ENCODE peak calls at places on chromosome 6, in four cellular contexts. H is fibroblast of pulmonary artery, N is EH, D is HTR-8/SVneo. B is an unnamed sample.

GRCh38 chr6:98843274-98844243 is 9.2 kb downstream of the POU3F2 start:
- DNase-seq in D (no peak), H (no peak), N (no peak), B (peak)

GRCh38 chr6:24990944-24991747 is 55.4 kb upstream of the RIPOR2 start:
- DNase-seq in D (no peak), H (no peak), N (no peak), B (no peak)

GRCh38 chr6:105985098-105985815 is 100.9 kb upstream of the PRDM1 start:
- DNase-seq in H (no peak), D (no peak), N (no peak), B (no peak)

GRCh38 chr6:113994934-113995342 is 24.0 kb upstream of the HDAC2 start:
- DNase-seq in D (peak), H (peak), N (peak), B (peak)

GRCh38 chr6:139987091-139987490 is 612.6 kb upstream of the CITED2 start:
- DNase-seq in H (no peak), D (no peak), N (peak), B (no peak)

GRCh38 chr6:157952751-157953479 is 28.7 kb upstream of the SYNJ2 start:
- DNase-seq in D (no peak), H (no peak), N (peak), B (no peak)

GRCh38 chr6:169097336-169098052 is 156.2 kb downstream of the THBS2 start:
- DNase-seq in H (peak), N (peak), D (peak), B (no peak)

GRCh38 chr6:167306401-167306998 is 15.4 kb downstream of the UNC93A start:
- DNase-seq in D (peak), N (no peak), H (no peak), B (no peak)

GRCh38 chr6:138104618-138105213 is 2.5 kb downstream of the PERP start:
- DNase-seq in H (no peak), N (no peak), D (no peak), B (no peak)

GRCh38 chr6:142359271-142359960 is 57.6 kb downstream of the ADGRG6 start:
- DNase-seq in D (no peak), H (no peak), N (peak), B (no peak)

GRCh38 chr6:38065734-38066133 is 246.2 kb downstream of the ZFAND3 start:
- DNase-seq in H (no peak), D (no peak), N (no peak), B (no peak)

GRCh38 chr6:30163918-30164654 is 740 bp downstream of the TRIM15 start:
- DNase-seq in N (no peak), D (no peak), H (no peak), B (no peak)

GRCh38 chr6:163728442-163729126 is 314.1 kb downstream of the QKI start:
- DNase-seq in H (no peak), D (no peak), N (no peak), B (no peak)

GRCh38 chr6:143843689-143844405 is 709 bp downstream of the LTV1 start:
- DNase-seq in D (no peak), N (peak), H (peak), B (no peak)

GRCh38 chr6:8633762-8634161 is 198.4 kb upstream of the SLC35B3 start:
- DNase-seq in H (no peak), N (no peak), D (no peak), B (no peak)

GRCh38 chr6:128275681-128276080 is 244.7 kb downstream of the PTPRK start:
- DNase-seq in H (peak), D (no peak), N (no peak), B (no peak)

GRCh38 chr6:3625161-3625979 is 126.1 kb downstream of the PXDC1 start:
- DNase-seq in N (no peak), D (no peak), H (no peak), B (no peak)

GRCh38 chr6:37705239-37706051 is 7.8 kb upstream of the MDGA1 start:
- DNase-seq in N (peak), H (peak), D (no peak), B (peak)

GRCh38 chr6:116316772-116317467 is 37.2 kb upstream of the TSPYL1 start:
- DNase-seq in H (no peak), N (no peak), D (no peak), B (no peak)

B was measured in iPS-NIHi11.